ENCODE peak calls at places on chromosomes 16 and 17, in eight cellular contexts. One of them, this sample, is unnamed.

GRCh38 chr17:40956401-40957254 is 10.1 kb downstream of the KRT39 start:
- DNase-seq in mesothelial cell of epicardium: no peak
- DNase-seq in Peyer's patch: no peak
- DNase-seq in cardiac fibroblast: peak
- DNase-seq in OCI-LY7: no peak
- DNase-seq in A549: no peak
- DNase-seq in CD8-positive, alpha-beta T cell: no peak
- DNase-seq in retinal pigment epithelial cell: peak
- DNase-seq in this sample: no peak

GRCh38 chr16:22220714-22221113 is 14.6 kb downstream of the EEF2K start:
- DNase-seq in mesothelial cell of epicardium: no peak
- DNase-seq in Peyer's patch: no peak
- DNase-seq in cardiac fibroblast: no peak
- DNase-seq in OCI-LY7: no peak
- DNase-seq in A549: no peak
- DNase-seq in CD8-positive, alpha-beta T cell: no peak
- DNase-seq in retinal pigment epithelial cell: no peak
- DNase-seq in this sample: no peak

GRCh38 chr17:83133302-83134121 is 54.1 kb downstream of the METRNL start:
- DNase-seq in mesothelial cell of epicardium: peak
- DNase-seq in Peyer's patch: peak
- DNase-seq in cardiac fibroblast: no peak
- DNase-seq in OCI-LY7: no peak
- DNase-seq in A549: no peak
- DNase-seq in CD8-positive, alpha-beta T cell: no peak
- DNase-seq in retinal pigment epithelial cell: peak
- DNase-seq in this sample: no peak

GRCh38 chr17:79220715-79221291 is 146.2 kb downstream of the ENGASE start:
- DNase-seq in mesothelial cell of epicardium: no peak
- DNase-seq in Peyer's patch: no peak
- DNase-seq in cardiac fibroblast: no peak
- DNase-seq in OCI-LY7: no peak
- DNase-seq in A549: no peak
- DNase-seq in CD8-positive, alpha-beta T cell: no peak
- DNase-seq in retinal pigment epithelial cell: no peak
- DNase-seq in this sample: peak

GRCh38 chr17:40432864-40433528 is 10.3 kb upstream of the IGFBP4 start:
- DNase-seq in mesothelial cell of epicardium: peak
- DNase-seq in Peyer's patch: no peak
- DNase-seq in cardiac fibroblast: peak
- DNase-seq in OCI-LY7: no peak
- DNase-seq in A549: no peak
- DNase-seq in CD8-positive, alpha-beta T cell: no peak
- DNase-seq in retinal pigment epithelial cell: no peak
- DNase-seq in this sample: no peak

GRCh38 chr16:89723279-89724250 is 2.2 kb downstream of the ZNF276 start:
- DNase-seq in mesothelial cell of epicardium: no peak
- DNase-seq in Peyer's patch: peak
- DNase-seq in cardiac fibroblast: no peak
- DNase-seq in OCI-LY7: no peak
- DNase-seq in A549: no peak
- DNase-seq in CD8-positive, alpha-beta T cell: peak
- DNase-seq in retinal pigment epithelial cell: no peak
- DNase-seq in this sample: peak

GRCh38 chr16:23607740-23608139 is 11.6 kb upstream of the NDUFAB1 start:
- DNase-seq in mesothelial cell of epicardium: no peak
- DNase-seq in Peyer's patch: no peak
- DNase-seq in cardiac fibroblast: peak
- DNase-seq in OCI-LY7: no peak
- DNase-seq in A549: no peak
- DNase-seq in CD8-positive, alpha-beta T cell: no peak
- DNase-seq in retinal pigment epithelial cell: no peak
- DNase-seq in this sample: no peak

GRCh38 chr17:57899391-57899790 is 49.5 kb upstream of the MRPS23 start:
- DNase-seq in mesothelial cell of epicardium: no peak
- DNase-seq in Peyer's patch: no peak
- DNase-seq in cardiac fibroblast: no peak
- DNase-seq in OCI-LY7: no peak
- DNase-seq in A549: no peak
- DNase-seq in CD8-positive, alpha-beta T cell: no peak
- DNase-seq in retinal pigment epithelial cell: no peak
- DNase-seq in this sample: no peak

GRCh38 chr17:17043668-17044226 is 1.5 kb downstream of the MPRIP start:
- DNase-seq in mesothelial cell of epicardium: no peak
- DNase-seq in Peyer's patch: no peak
- DNase-seq in cardiac fibroblast: no peak
- DNase-seq in OCI-LY7: no peak
- DNase-seq in A549: no peak
- DNase-seq in CD8-positive, alpha-beta T cell: no peak
- DNase-seq in retinal pigment epithelial cell: no peak
- DNase-seq in this sample: no peak

GRCh38 chr16:86427327-86427935 is 82.9 kb upstream of the FOXF1 start:
- DNase-seq in mesothelial cell of epicardium: no peak
- DNase-seq in Peyer's patch: no peak
- DNase-seq in cardiac fibroblast: no peak
- DNase-seq in OCI-LY7: no peak
- DNase-seq in A549: no peak
- DNase-seq in CD8-positive, alpha-beta T cell: no peak
- DNase-seq in retinal pigment epithelial cell: no peak
- DNase-seq in this sample: no peak

GRCh38 chr17:311119-311848 is 41.3 kb downstream of the RPH3AL start:
- DNase-seq in mesothelial cell of epicardium: no peak
- DNase-seq in Peyer's patch: no peak
- DNase-seq in cardiac fibroblast: no peak
- DNase-seq in OCI-LY7: no peak
- DNase-seq in A549: no peak
- DNase-seq in CD8-positive, alpha-beta T cell: no peak
- DNase-seq in retinal pigment epithelial cell: no peak
- DNase-seq in this sample: no peak

GRCh38 chr17:72580321-72581127 is 459.7 kb downstream of the SOX9 start:
- DNase-seq in mesothelial cell of epicardium: no peak
- DNase-seq in Peyer's patch: no peak
- DNase-seq in cardiac fibroblast: no peak
- DNase-seq in OCI-LY7: no peak
- DNase-seq in A549: no peak
- DNase-seq in CD8-positive, alpha-beta T cell: no peak
- DNase-seq in retinal pigment epithelial cell: no peak
- DNase-seq in this sample: no peak

GRCh38 chr17:75896360-75897075 is at the start of gene TRIM65:
- DNase-seq in mesothelial cell of epicardium: peak
- DNase-seq in Peyer's patch: peak
- DNase-seq in cardiac fibroblast: peak
- DNase-seq in OCI-LY7: peak
- DNase-seq in A549: peak
- DNase-seq in CD8-positive, alpha-beta T cell: peak
- DNase-seq in retinal pigment epithelial cell: no peak
- DNase-seq in this sample: peak

GRCh38 chr17:9115446-9116265 is 94.3 kb downstream of the NTN1 start:
- DNase-seq in mesothelial cell of epicardium: peak
- DNase-seq in Peyer's patch: no peak
- DNase-seq in cardiac fibroblast: peak
- DNase-seq in OCI-LY7: no peak
- DNase-seq in A549: peak
- DNase-seq in CD8-positive, alpha-beta T cell: peak
- DNase-seq in retinal pigment epithelial cell: no peak
- DNase-seq in this sample: peak

GRCh38 chr17:32946375-32947135 is 18.6 kb downstream of the TMEM98 start:
- DNase-seq in mesothelial cell of epicardium: no peak
- DNase-seq in Peyer's patch: no peak
- DNase-seq in cardiac fibroblast: no peak
- DNase-seq in OCI-LY7: no peak
- DNase-seq in A549: no peak
- DNase-seq in CD8-positive, alpha-beta T cell: no peak
- DNase-seq in retinal pigment epithelial cell: no peak
- DNase-seq in this sample: no peak

GRCh38 chr17:14169901-14170300 is 66.8 kb downstream of the CDRT15 start:
- DNase-seq in mesothelial cell of epicardium: no peak
- DNase-seq in Peyer's patch: no peak
- DNase-seq in cardiac fibroblast: no peak
- DNase-seq in OCI-LY7: no peak
- DNase-seq in A549: no peak
- DNase-seq in CD8-positive, alpha-beta T cell: no peak
- DNase-seq in retinal pigment epithelial cell: no peak
- DNase-seq in this sample: no peak

GRCh38 chr17:5364156-5364555 is 55.3 kb downstream of the NUP88 start:
- DNase-seq in mesothelial cell of epicardium: no peak
- DNase-seq in Peyer's patch: no peak
- DNase-seq in cardiac fibroblast: peak
- DNase-seq in OCI-LY7: no peak
- DNase-seq in A549: no peak
- DNase-seq in CD8-positive, alpha-beta T cell: no peak
- DNase-seq in retinal pigment epithelial cell: no peak
- DNase-seq in this sample: no peak

GRCh38 chr17:40605301-40605700 is 40.0 kb upstream of the CCR7 start:
- DNase-seq in mesothelial cell of epicardium: no peak
- DNase-seq in Peyer's patch: no peak
- DNase-seq in cardiac fibroblast: no peak
- DNase-seq in OCI-LY7: no peak
- DNase-seq in A549: no peak
- DNase-seq in CD8-positive, alpha-beta T cell: peak
- DNase-seq in retinal pigment epithelial cell: no peak
- DNase-seq in this sample: no peak

DNA sequence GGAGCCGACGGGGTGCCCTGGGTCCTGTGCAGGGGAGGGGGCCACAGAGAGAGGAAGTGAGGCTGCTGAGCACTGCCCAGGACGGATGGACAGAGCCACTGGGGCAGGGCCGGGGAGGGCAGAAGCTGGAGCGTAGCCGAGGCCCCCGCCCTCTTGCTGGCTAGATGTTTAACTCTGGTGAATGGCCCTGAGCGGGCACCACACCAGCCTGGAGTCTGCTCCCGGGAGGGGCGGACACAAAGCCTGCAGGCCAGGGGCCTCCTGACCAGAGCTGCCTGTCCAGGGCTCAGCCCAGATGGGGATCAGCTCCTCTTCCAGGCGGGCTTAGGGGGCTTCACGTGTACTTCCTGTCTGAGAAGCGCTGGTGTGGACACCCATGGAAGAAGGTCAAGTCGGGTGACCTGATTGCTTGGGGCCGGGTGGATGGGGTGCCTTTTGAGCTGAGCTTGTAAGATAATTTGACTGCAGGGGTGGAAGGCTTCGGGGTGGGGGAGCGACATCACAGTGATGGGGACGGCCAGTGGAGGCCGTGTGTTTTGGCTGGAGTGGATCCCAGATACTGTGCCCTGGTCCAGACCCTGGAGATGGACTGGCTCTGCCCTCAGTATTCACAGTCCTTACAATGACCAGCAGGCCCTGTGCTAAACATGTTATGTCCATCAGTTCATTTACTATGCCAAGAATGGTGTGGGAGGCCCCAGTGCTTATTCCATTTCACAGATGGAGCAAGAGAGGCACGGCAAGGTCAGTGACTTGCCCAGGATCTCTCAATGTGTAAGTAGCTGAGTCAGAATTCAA is 33.7 kb upstream of the CIBAR2 start:
- DNase-seq in mesothelial cell of epicardium: no peak
- DNase-seq in Peyer's patch: no peak
- DNase-seq in cardiac fibroblast: no peak
- DNase-seq in OCI-LY7: no peak
- DNase-seq in A549: no peak
- DNase-seq in CD8-positive, alpha-beta T cell: no peak
- DNase-seq in retinal pigment epithelial cell: no peak
- DNase-seq in this sample: no peak
- TF ChIP-seq CTCF in mesothelial cell of epicardium: no peak
- TF ChIP-seq CTCF in Peyer's patch: no peak
- TF ChIP-seq CTCF in cardiac fibroblast: no peak
- TF ChIP-seq CTCF in OCI-LY7: no peak
- TF ChIP-seq CTCF in A549: no peak
- TF ChIP-seq CTCF in CD8-positive, alpha-beta T cell: no peak
- TF ChIP-seq CTCF in retinal pigment epithelial cell: no peak
- TF ChIP-seq CTCF in this sample: no peak

DNA sequence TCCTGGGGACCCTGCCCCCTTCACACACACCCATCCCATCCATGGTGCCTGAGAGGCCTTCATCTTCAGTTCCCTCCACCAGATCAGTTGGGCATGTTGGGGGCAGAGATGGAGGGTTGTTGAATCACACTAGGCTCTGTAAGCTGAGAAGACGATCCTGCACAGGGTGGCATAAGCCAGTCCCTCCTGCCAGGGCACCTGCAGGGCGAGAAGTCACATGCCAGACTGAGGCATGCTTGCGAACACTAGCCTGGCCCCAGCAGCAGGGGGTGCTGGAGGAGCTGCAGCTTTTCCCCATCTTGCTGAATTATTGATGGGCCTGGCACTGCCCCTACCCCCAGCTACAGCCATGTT is 6.1 kb upstream of the TBX2 start:
- DNase-seq in mesothelial cell of epicardium: no peak
- DNase-seq in Peyer's patch: no peak
- DNase-seq in cardiac fibroblast: peak
- DNase-seq in OCI-LY7: no peak
- DNase-seq in A549: no peak
- DNase-seq in CD8-positive, alpha-beta T cell: no peak
- DNase-seq in retinal pigment epithelial cell: no peak
- DNase-seq in this sample: no peak
- TF ChIP-seq CTCF in mesothelial cell of epicardium: no peak
- TF ChIP-seq CTCF in Peyer's patch: no peak
- TF ChIP-seq CTCF in cardiac fibroblast: peak
- TF ChIP-seq CTCF in OCI-LY7: peak
- TF ChIP-seq CTCF in A549: peak
- TF ChIP-seq CTCF in CD8-positive, alpha-beta T cell: no peak
- TF ChIP-seq CTCF in retinal pigment epithelial cell: peak
- TF ChIP-seq CTCF in this sample: peak

DNA sequence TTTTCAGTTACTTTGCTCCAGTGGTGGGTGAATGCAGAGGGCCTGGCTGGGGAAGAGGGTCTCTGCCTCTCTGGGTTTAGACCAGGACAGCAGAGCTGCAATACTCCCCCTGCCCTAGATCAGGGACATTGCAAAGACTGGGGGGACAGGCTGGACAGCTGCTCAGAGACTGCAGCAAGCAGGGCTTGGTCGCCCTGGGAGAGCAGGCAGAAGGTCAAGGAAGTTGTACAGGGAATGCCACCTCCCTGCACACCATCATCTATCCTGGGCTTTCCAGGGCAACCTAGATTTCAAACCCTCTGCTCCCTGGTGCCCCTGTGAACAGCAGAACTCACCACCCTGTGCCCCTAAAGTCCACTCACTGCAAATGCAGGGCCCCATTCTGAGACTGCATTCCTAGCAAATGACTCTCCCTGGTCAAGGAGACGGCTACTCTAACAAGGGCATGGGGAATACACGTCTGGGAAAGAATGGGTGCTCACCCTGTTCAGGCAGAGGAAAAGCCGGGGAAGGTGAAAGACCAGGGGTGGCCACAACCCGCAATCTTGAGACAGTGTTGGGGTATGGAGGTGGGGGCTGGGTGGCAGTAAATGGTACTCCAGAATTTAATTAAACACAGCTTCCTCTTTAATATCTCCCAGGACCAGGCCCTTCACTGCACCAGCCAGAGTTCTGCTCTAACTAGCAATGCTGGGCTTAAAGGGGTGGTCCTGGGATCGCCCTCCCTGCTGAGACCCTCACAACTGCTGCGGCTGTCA is 1.0 kb downstream of the KIFC3 start:
- DNase-seq in mesothelial cell of epicardium: no peak
- DNase-seq in Peyer's patch: no peak
- DNase-seq in cardiac fibroblast: peak
- DNase-seq in OCI-LY7: no peak
- DNase-seq in A549: peak
- DNase-seq in CD8-positive, alpha-beta T cell: no peak
- DNase-seq in retinal pigment epithelial cell: no peak
- DNase-seq in this sample: no peak
- TF ChIP-seq CTCF in mesothelial cell of epicardium: no peak
- TF ChIP-seq CTCF in Peyer's patch: no peak
- TF ChIP-seq CTCF in cardiac fibroblast: no peak
- TF ChIP-seq CTCF in OCI-LY7: no peak
- TF ChIP-seq CTCF in A549: no peak
- TF ChIP-seq CTCF in CD8-positive, alpha-beta T cell: no peak
- TF ChIP-seq CTCF in retinal pigment epithelial cell: peak
- TF ChIP-seq CTCF in this sample: no peak

GRCh38 chr16:12658506-12658905 is 145.2 kb downstream of the CPPED1 start:
- DNase-seq in mesothelial cell of epicardium: no peak
- DNase-seq in Peyer's patch: no peak
- DNase-seq in cardiac fibroblast: no peak
- DNase-seq in OCI-LY7: no peak
- DNase-seq in A549: no peak
- DNase-seq in CD8-positive, alpha-beta T cell: no peak
- DNase-seq in retinal pigment epithelial cell: no peak
- DNase-seq in this sample: no peak
- TF ChIP-seq CTCF in mesothelial cell of epicardium: no peak
- TF ChIP-seq CTCF in Peyer's patch: no peak
- TF ChIP-seq CTCF in cardiac fibroblast: no peak
- TF ChIP-seq CTCF in OCI-LY7: no peak
- TF ChIP-seq CTCF in A549: no peak
- TF ChIP-seq CTCF in CD8-positive, alpha-beta T cell: no peak
- TF ChIP-seq CTCF in retinal pigment epithelial cell: no peak
- TF ChIP-seq CTCF in this sample: no peak

This sample was measured in neural crest cell.